ENCODE peak calls at places on chromosome 15, in seven cellular contexts. T is Jurkat, Clone E6-1; R is iPS DF 6.9; B is cardiac muscle cell; Z is cardiac fibroblast; L is endothelial cell of umbilical vein; D is naive thymus-derived CD4-positive, alpha-beta T cell. U is an unnamed sample.

GRCh38 chr15:101424984-101425383 is 64.5 kb downstream of the PCSK6 start:
- DNase-seq in Z (no peak), D (no peak), T (no peak), R (no peak), L (no peak), B (no peak), U (no peak)

GRCh38 chr15:48544816-48545215 is 100.7 kb downstream of the FBN1 start:
- DNase-seq in T (no peak), Z (peak; percentile 43), L (no peak), B (no peak), R (no peak), D (no peak), U (no peak)

GRCh38 chr15:28886431-28887343 is 913 bp downstream of the APBA2 start:
- DNase-seq in T (no peak), Z (no peak), B (peak; percentile 27), R (no peak), D (no peak), L (no peak), U (no peak)

GRCh38 chr15:63450884-63451225 is 53.5 kb upstream of the USP3 start:
- DNase-seq in D (no peak), Z (no peak), B (no peak), R (no peak), L (no peak), T (no peak), U (no peak)

GRCh38 chr15:85094685-85095084 is 113.0 kb downstream of the PDE8A start:
- DNase-seq in L (no peak), D (no peak), R (no peak), Z (peak; percentile 59), T (no peak), B (no peak), U (peak; percentile 31)

GRCh38 chr15:68277131-68277604 is 377 bp upstream of the FEM1B start:
- DNase-seq in T (no peak), L (no peak), R (no peak), D (no peak), Z (no peak), B (peak; percentile 56), U (no peak)

GRCh38 chr15:90869601-90870353 is 1.4 kb downstream of the FURIN start:
- DNase-seq in B (peak; percentile 85), L (peak; percentile 95), R (no peak), Z (peak; percentile 95), D (no peak), T (peak; percentile 47), U (no peak)

GRCh38 chr15:35444557-35445204 is 101.3 kb downstream of the DPH6 start:
- DNase-seq in B (peak; percentile 61), L (peak; percentile 72), T (peak; percentile 14), D (no peak), R (peak; percentile 22), Z (peak; percentile 80), U (no peak)

GRCh38 chr15:94125131-94125530 is 106.2 kb upstream of the MCTP2 start:
- DNase-seq in B (no peak), Z (peak; percentile 10), L (no peak), R (no peak), T (no peak), D (no peak), U (peak; percentile 7)

GRCh38 chr15:59401810-59402569 is 29.3 kb upstream of the MYO1E start:
- DNase-seq in Z (no peak), R (no peak), B (no peak), L (no peak), D (no peak), T (no peak), U (no peak)

GRCh38 chr15:80169768-80170357 is 17.1 kb downstream of the FAH start:
- DNase-seq in Z (no peak), T (no peak), B (no peak), R (no peak), D (no peak), L (no peak), U (no peak)
- H3K4me3 ChIP-seq in Z (no peak overlapping the region), T (no peak overlapping the region), B (no peak overlapping the region), R (no peak overlapping the region), D (no peak overlapping the region), L (no peak overlapping the region), U (no peak overlapping the region)

GRCh38 chr15:82838096-82838735 is 28.8 kb downstream of the WHAMM start:
- DNase-seq in T (no peak), L (no peak), B (no peak), Z (no peak), R (no peak), D (no peak), U (no peak)

GRCh38 chr15:82833283-82833682 is 23.9 kb downstream of the WHAMM start:
- DNase-seq in R (no peak), B (no peak), T (no peak), D (no peak), Z (no peak), L (no peak), U (no peak)

GRCh38 chr15:82831894-82832600 is 22.6 kb downstream of the WHAMM start:
- DNase-seq in B (no peak), Z (no peak), T (no peak), D (no peak), L (no peak), R (no peak), U (no peak)

GRCh38 chr15:82832601-82833209 is 23.3 kb downstream of the WHAMM start:
- DNase-seq in B (no peak), R (no peak), Z (peak; percentile 90), T (peak; percentile 87), L (peak; percentile 45), D (no peak), U (peak; percentile 53)

GRCh38 chr15:82835391-82835917 is 26.0 kb downstream of the WHAMM start:
- DNase-seq in T (no peak), R (no peak), B (no peak), Z (no peak), D (no peak), L (no peak), U (no peak)
- H3K4me3 ChIP-seq in T (no peak overlapping the region), R (no peak overlapping the region), B (no peak overlapping the region), Z (no peak overlapping the region), D (no peak overlapping the region), L (no peak overlapping the region), U (no peak overlapping the region)

DNA sequence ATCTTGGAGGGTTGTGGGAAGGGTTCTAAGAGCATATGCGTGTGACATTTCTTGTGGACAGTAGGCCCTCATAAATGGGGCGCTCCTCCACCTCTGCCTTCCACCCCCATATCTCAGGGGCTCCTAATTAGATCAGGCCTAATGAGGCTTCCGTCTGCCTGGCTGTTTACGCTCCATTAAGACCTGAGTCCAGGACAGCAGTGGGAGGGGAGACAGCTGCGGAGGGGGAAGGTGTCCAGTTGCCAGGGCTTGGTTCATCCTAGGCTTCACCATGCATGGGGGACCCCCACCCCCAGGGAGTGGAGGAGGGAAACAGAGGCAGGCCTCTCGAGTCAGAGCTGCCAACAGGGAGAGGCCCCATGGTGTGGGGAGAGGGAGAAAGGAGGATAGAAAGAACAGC is 9.3 kb upstream of the LINGO1 start:
- DNase-seq in D (no peak), Z (no peak), R (no peak), B (no peak), L (no peak), T (no peak), U (no peak)
- H3K4me3 ChIP-seq in D (no peak overlapping the region), Z (no peak overlapping the region), R (no peak overlapping the region), B (no peak overlapping the region), L (no peak overlapping the region), T (no peak overlapping the region), U (no peak overlapping the region)

GRCh38 chr15:43402255-43402654 is 31.4 kb downstream of the TUBGCP4 start:
- DNase-seq in D (no peak), Z (no peak), T (no peak), R (no peak), L (no peak), B (no peak), U (no peak)

GRCh38 chr15:43406808-43407207 is 35.9 kb downstream of the TUBGCP4 start:
- DNase-seq in D (no peak), T (no peak), B (no peak), Z (no peak), L (no peak), R (no peak), U (no peak)

GRCh38 chr15:43403616-43404015 is 32.7 kb downstream of the TUBGCP4 start:
- DNase-seq in Z (no peak), B (no peak), D (no peak), T (no peak), L (no peak), R (no peak), U (no peak)

GRCh38 chr15:43406192-43406591 is 35.3 kb downstream of the TUBGCP4 start:
- DNase-seq in R (no peak), D (no peak), Z (no peak), L (no peak), T (no peak), B (no peak), U (no peak)

DNA sequence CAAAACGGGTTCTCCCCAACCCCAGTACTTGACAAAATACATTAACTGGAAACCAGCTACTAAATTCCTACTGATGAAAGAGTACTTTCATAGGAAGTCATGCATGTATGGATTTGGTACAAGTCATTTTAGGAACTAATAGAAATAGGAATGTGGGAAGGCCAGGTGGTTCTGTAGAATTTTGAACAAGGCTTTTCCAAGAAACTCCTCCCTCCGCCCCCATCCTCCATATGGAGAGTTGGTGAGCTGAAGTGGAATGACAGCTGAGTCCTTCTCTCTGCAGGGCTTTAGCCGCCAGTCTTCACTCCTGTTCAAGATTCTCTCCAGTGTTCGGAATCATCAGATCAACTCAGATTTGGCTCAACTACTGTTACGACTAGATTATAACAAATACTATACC is 33.2 kb downstream of the TUBGCP4 start:
- DNase-seq in B (no peak), D (no peak), Z (no peak), T (no peak), R (no peak), L (no peak), U (no peak)
- H3K4me3 ChIP-seq in B (no peak overlapping the region), D (no peak overlapping the region), Z (no peak overlapping the region), T (no peak overlapping the region), R (no peak overlapping the region), L (no peak overlapping the region), U (no peak overlapping the region)

GRCh38 chr15:31360158-31360561 is 33.5 kb downstream of the KLF13 start:
- DNase-seq in L (no peak), D (no peak), B (no peak), R (no peak), T (no peak), Z (no peak), U (no peak)
- H3K4me3 ChIP-seq in L (no peak overlapping the region), D (peak overlapping the region; percentile 46), B (no peak overlapping the region), R (no peak overlapping the region), T (no peak overlapping the region), Z (no peak overlapping the region), U (no peak overlapping the region)

GRCh38 chr15:89017370-89018066 is 70.7 kb upstream of the ABHD2 start:
- DNase-seq in D (peak; percentile 73), Z (peak; percentile 82), L (peak; percentile 64), T (peak; percentile 59), R (peak; percentile 86), B (peak; percentile 90), U (peak; percentile 69)
- H3K4me3 ChIP-seq in D (peak overlapping the region; percentile 31), Z (peak overlapping the region; percentile 45), L (no peak overlapping the region), T (peak overlapping the region; percentile 32), R (no peak overlapping the region), B (no peak overlapping the region), U (peak overlapping the region; percentile 45)